ENCODE peak calls at places on chromosomes 13 and 19, in ten cellular contexts. C is heart left ventricle; Q is endothelial cell of umbilical vein; V is fibroblast of lung; U is BJ; G is suprapubic skin; K is CD8-positive, alpha-beta memory T cell; E is brain microvascular endothelial cell; A is tibial nerve; R is stomach. M is an unnamed sample. For H3K36me3, the result is how much of the 10 kb centered on the place peaks cover.

GRCh38 chr13:64154514-64154913 is 2738.9 kb upstream of the PCDH20 start:
- DNase-seq in C (no peak), Q (peak), V (peak), U (peak), G (no peak), K (no peak), E (no peak), A (no peak), R (no peak), M (no peak)

GRCh38 chr19:42497492-42498226 is 30.6 kb downstream of the CEACAM1 start:
- DNase-seq in C (no peak), Q (no peak), V (no peak), U (no peak), G (no peak), K (no peak), E (no peak), A (no peak), R (peak), M (no peak)

GRCh38 chr13:79384022-79384610 is 21.9 kb downstream of the RBM26 start:
- DNase-seq in C (no peak), Q (no peak), V (no peak), U (no peak), G (no peak), K (no peak), E (no peak), A (no peak), R (no peak), M (no peak)

GRCh38 chr19:30936276-30936675 is 413.0 kb downstream of the TSHZ3 start:
- DNase-seq in C (no peak), Q (no peak), V (no peak), U (no peak), G (no peak), K (no peak), E (no peak), A (no peak), R (no peak), M (no peak)

GRCh38 chr13:32587774-32588165 is 1.5 kb downstream of the PDS5B start:
- DNase-seq in C (no peak), Q (peak), V (peak), U (no peak), G (no peak), K (no peak), E (peak), A (no peak), R (no peak), M (no peak)

GRCh38 chr13:102830646-102831045 is 15.2 kb upstream of the ERCC5 start:
- DNase-seq in C (no peak), Q (no peak), V (no peak), U (no peak), G (no peak), K (no peak), E (no peak), A (no peak), R (peak), M (no peak)

GRCh38 chr13:98508280-98509074 is 68.4 kb downstream of the STK24 start:
- DNase-seq in C (no peak), Q (no peak), V (peak), U (no peak), G (no peak), K (no peak), E (peak), A (no peak), R (no peak), M (no peak)

GRCh38 chr19:39398297-39398864 is 7.2 kb downstream of the MED29 start:
- DNase-seq in C (peak), Q (no peak), V (peak), U (peak), G (peak), K (peak), E (peak), A (peak), R (peak), M (peak)

GRCh38 chr13:59477011-59477410 is 686.7 kb downstream of the DIAPH3 start:
- DNase-seq in C (no peak), Q (peak), V (no peak), U (no peak), G (no peak), K (no peak), E (no peak), A (no peak), R (no peak), M (no peak)

GRCh38 chr19:39563408-39563807 is 23.4 kb upstream of the EID2 start:
- DNase-seq in C (no peak), Q (no peak), V (no peak), U (no peak), G (no peak), K (no peak), E (peak), A (no peak), R (no peak), M (no peak)

GRCh38 chr13:30352121-30352520 is 44.8 kb upstream of the KATNAL1 start:
- DNase-seq in C (no peak), Q (no peak), V (no peak), U (no peak), G (no peak), K (no peak), E (no peak), A (no peak), R (no peak), M (no peak)

GRCh38 chr13:70249332-70250064 is 141.2 kb upstream of the KLHL1 start:
- DNase-seq in C (no peak), Q (peak), V (peak), U (no peak), G (no peak), K (no peak), E (peak), A (no peak), R (no peak), M (no peak)

GRCh38 chr13:60398438-60398891 is 1.4 kb downstream of the TDRD3 start:
- DNase-seq in C (no peak), Q (no peak), V (peak), U (no peak), G (no peak), K (no peak), E (no peak), A (no peak), R (no peak), M (no peak)

GRCh38 chr13:48492123-48493075 is 40.5 kb downstream of the RCBTB2 start:
- DNase-seq in C (peak), Q (peak), V (peak), U (peak), G (peak), K (peak), E (peak), A (peak), R (peak), M (peak)

GRCh38 chr19:32830231-32831014 is 39.1 kb downstream of the SLC7A9 start:
- DNase-seq in C (no peak), Q (no peak), V (peak), U (peak), G (no peak), K (no peak), E (peak), A (no peak), R (no peak), M (no peak)

GRCh38 chr19:40191836-40192646 is 815 bp downstream of the MAP3K10 start:
- DNase-seq in C (no peak), Q (peak), V (peak), U (no peak), G (peak), K (peak), E (no peak), A (no peak), R (no peak), M (peak)

GRCh38 chr13:91314888-91315287 is 32.6 kb upstream of the MIR17HG start:
- DNase-seq in C (no peak), Q (no peak), V (no peak), U (no peak), G (no peak), K (no peak), E (no peak), A (no peak), R (no peak), M (no peak)

GRCh38 chr13:20801704-20802103 is 27.9 kb upstream of the EEF1AKMT1 start:
- DNase-seq in C (no peak), Q (peak), V (no peak), U (no peak), G (no peak), K (no peak), E (no peak), A (no peak), R (no peak), M (no peak)

GRCh38 chr13:20808874-20809273 is 35.1 kb upstream of the EEF1AKMT1 start:
- DNase-seq in C (no peak), Q (no peak), V (no peak), U (no peak), G (no peak), K (no peak), E (no peak), A (no peak), R (no peak), M (no peak)

GRCh38 chr13:20798027-20798426 is 24.3 kb upstream of the EEF1AKMT1 start:
- DNase-seq in C (no peak), Q (peak), V (no peak), U (no peak), G (no peak), K (no peak), E (no peak), A (no peak), R (no peak), M (no peak)

GRCh38 chr13:20799726-20800416 is 26.1 kb upstream of the EEF1AKMT1 start:
- DNase-seq in C (no peak), Q (peak), V (peak), U (no peak), G (no peak), K (no peak), E (no peak), A (no peak), R (no peak), M (no peak)

GRCh38 chr13:20803180-20803965 is 29.6 kb upstream of the EEF1AKMT1 start:
- DNase-seq in C (no peak), Q (no peak), V (no peak), U (no peak), G (no peak), K (no peak), E (no peak), A (no peak), R (no peak), M (no peak)
- H3K36me3 ChIP-seq in C (half or more), Q (under half), V (under half), U (under half), G (under half), K (under half), E (under half), A (under half), R (under half), M (under half)

GRCh38 chr13:109787135-109787954 is 962 bp upstream of the IRS2 start:
- DNase-seq in C (no peak), Q (peak), V (no peak), U (no peak), G (peak), K (peak), E (no peak), A (no peak), R (peak), M (peak)
- H3K36me3 ChIP-seq in C (under half), Q (under half), V (under half), U (under half), G (under half), K (under half), E (under half), A (under half), R (under half), M (under half)

GRCh38 chr13:20980420-20980819 is 77.9 kb upstream of the XPO4 start:
- DNase-seq in C (no peak), Q (no peak), V (no peak), U (no peak), G (no peak), K (no peak), E (no peak), A (no peak), R (no peak), M (no peak)

GRCh38 chr13:20981370-20982095 is 79.0 kb upstream of the XPO4 start:
- DNase-seq in C (no peak), Q (no peak), V (no peak), U (no peak), G (no peak), K (no peak), E (no peak), A (no peak), R (no peak), M (no peak)

GRCh38 chr13:20977394-20977793 is 74.8 kb upstream of the XPO4 start:
- DNase-seq in C (no peak), Q (no peak), V (no peak), U (no peak), G (no peak), K (no peak), E (no peak), A (no peak), R (no peak), M (no peak)

GRCh38 chr13:20983386-20983785 is 78.0 kb downstream of the LATS2 start:
- DNase-seq in C (no peak), Q (no peak), V (no peak), U (no peak), G (no peak), K (no peak), E (no peak), A (no peak), R (no peak), M (no peak)

GRCh38 chr13:20980899-20981298 is 78.4 kb upstream of the XPO4 start:
- DNase-seq in C (no peak), Q (no peak), V (no peak), U (no peak), G (no peak), K (no peak), E (no peak), A (no peak), R (no peak), M (no peak)
- H3K36me3 ChIP-seq in C (half or more), Q (under half), V (under half), U (under half), G (half or more), K (under half), E (half or more), A (under half), R (half or more), M (under half)

DNA sequence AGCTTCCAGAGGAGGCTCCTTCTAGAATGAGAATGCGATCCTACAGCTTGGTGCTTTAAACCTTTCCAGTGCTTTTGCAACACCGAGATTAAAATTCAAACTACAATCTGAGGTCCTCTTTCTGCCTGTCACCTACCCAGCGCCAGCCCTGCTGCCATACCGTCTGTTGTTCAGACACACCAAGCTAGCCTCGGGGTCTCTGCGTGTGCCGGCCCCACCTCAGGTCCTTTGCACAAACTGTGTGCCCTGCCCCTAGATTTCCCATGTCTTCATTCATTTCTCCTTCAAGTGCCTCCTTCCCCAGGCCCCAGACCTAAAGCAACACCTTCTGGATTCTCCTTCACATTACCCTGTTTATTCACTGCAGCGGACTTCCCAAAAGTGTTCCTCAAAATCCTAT is 11.1 kb downstream of the HSH2D start:
- DNase-seq in C (no peak), Q (no peak), V (no peak), U (no peak), G (no peak), K (no peak), E (no peak), A (no peak), R (no peak), M (no peak)
- H3K36me3 ChIP-seq in C (under half), Q (under half), V (under half), U (under half), G (under half), K (under half), E (under half), A (under half), R (under half), M (under half)

GRCh38 chr19:5697890-5698634 is 8.0 kb downstream of the RPL36 start:
- DNase-seq in C (no peak), Q (no peak), V (no peak), U (no peak), G (peak), K (no peak), E (no peak), A (no peak), R (no peak), M (no peak)

GRCh38 chr19:5696196-5697021 is 6.3 kb downstream of the RPL36 start:
- DNase-seq in C (peak), Q (no peak), V (no peak), U (no peak), G (no peak), K (no peak), E (no peak), A (no peak), R (no peak), M (peak)

GRCh38 chr19:5700455-5701092 is 10.5 kb downstream of the RPL36 start:
- DNase-seq in C (no peak), Q (no peak), V (no peak), U (no peak), G (peak), K (no peak), E (no peak), A (no peak), R (no peak), M (peak)

GRCh38 chr19:5697022-5697889 is 7.2 kb downstream of the RPL36 start:
- DNase-seq in C (no peak), Q (no peak), V (no peak), U (no peak), G (no peak), K (no peak), E (no peak), A (no peak), R (no peak), M (peak)

DNA sequence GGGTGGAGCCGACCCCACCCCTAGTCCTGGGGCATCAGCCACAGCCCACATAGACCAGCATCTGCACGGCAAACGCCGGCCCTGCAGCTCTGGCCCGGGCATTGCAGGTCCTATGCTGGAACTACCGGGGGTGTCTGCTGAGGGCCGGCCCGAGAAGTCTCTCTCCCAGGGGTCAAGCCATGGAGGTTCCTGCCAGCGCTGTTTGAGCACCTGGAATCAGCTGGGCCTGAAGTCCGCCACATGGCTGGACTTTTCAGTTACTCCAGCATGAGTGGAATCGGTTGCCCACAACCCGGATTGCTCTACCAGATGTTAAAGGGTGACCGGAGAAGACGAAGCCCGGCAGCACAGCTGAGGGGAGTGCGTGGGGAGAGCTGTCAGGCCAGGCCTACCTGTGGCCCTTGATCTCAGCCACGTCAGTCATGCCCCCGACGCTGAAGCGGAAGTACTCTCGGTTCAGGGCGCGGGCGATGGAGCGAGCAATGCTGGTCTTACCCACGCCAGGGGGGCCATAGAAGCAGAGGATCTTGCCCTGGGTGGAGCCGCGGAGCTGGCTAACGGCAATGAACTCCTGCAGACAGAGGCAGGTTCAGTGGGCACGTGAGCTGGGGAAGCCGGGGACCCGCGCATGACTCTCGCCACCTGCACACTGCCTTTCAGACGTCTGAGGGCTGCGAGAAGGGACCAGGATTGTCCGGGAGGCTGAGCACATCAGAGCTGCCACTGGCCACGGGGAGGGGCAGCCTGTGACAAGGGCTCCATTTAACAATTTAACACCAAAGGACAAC is 8.7 kb downstream of the RPL36 start:
- DNase-seq in C (no peak), Q (no peak), V (no peak), U (no peak), G (no peak), K (no peak), E (no peak), A (no peak), R (no peak), M (peak)
- H3K36me3 ChIP-seq in C (half or more), Q (under half), V (under half), U (half or more), G (half or more), K (under half), E (half or more), A (under half), R (half or more), M (half or more)

DNA sequence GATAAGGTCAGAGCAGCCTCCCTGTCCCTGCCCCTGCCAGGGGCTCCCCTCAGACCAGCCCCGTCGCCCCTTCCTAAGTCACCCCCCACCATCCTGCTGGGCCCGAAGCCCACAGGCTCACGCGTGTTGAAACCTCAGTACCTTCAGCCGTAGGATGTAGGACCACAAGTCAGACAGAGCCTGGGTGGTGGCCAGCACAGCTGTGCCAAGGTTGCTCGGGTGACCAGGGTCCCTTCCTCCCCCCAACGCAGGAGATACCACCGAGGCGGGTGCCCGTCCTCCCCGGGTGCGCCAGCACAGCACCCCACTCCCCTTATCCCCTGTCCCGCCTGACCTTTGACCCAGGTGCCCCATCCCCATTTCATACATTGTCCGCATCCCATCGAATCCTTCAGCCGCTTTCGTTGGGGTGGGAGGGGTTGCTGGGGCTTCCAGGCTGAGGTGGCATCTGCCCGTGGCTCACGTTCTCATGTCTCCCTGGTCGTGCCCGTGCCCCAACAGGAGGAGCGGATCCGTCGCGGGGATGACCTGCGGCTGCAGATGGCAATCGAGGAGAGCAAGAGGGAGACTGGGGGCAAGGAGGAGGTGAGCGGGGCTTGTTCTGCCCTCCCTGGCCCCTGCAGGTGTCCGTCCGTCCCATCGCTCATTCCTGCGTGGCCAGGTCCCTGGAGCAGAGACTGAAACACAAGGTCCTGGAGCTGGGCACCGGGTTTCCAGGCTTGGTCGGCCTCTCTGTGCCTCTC is 14.5 kb downstream of the EPN1 start:
- DNase-seq in C (no peak), Q (no peak), V (no peak), U (no peak), G (peak), K (peak), E (no peak), A (no peak), R (no peak), M (peak)
- H3K36me3 ChIP-seq in C (half or more), Q (under half), V (under half), U (under half), G (half or more), K (under half), E (under half), A (under half), R (half or more), M (under half)

GRCh38 chr19:53076984-53077383 is 26.2 kb downstream of the ZNF160 start:
- DNase-seq in C (no peak), Q (peak), V (peak), U (no peak), G (no peak), K (no peak), E (peak), A (peak), R (no peak), M (peak)

GRCh38 chr19:53079313-53079924 is 23.8 kb downstream of the ZNF160 start:
- DNase-seq in C (no peak), Q (no peak), V (no peak), U (no peak), G (no peak), K (no peak), E (no peak), A (no peak), R (no peak), M (no peak)

GRCh38 chr19:53082929-53083328 is 20.3 kb downstream of the ZNF160 start:
- DNase-seq in C (no peak), Q (no peak), V (no peak), U (no peak), G (no peak), K (no peak), E (no peak), A (no peak), R (no peak), M (no peak)

DNA sequence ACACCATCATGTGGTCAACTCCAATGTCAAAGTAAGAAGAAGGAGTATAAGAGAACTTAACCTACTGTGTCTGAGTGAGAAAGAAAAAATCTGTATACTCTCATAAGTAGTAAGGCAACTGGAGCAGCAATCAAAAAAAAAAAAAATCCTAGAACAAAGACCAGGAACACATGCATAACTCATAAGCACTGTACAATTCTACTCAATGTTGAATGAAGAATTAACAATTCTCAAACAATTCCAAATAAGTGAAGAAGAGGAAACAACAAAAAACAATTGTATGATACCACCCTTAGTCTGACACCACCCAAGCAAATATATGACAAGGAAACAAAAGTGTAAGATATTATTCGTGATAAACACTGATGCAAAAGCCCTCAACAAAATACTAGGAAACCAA is 24.6 kb downstream of the ZNF160 start:
- DNase-seq in C (no peak), Q (no peak), V (no peak), U (no peak), G (no peak), K (no peak), E (no peak), A (no peak), R (no peak), M (no peak)
- H3K36me3 ChIP-seq in C (under half), Q (under half), V (under half), U (under half), G (half or more), K (under half), E (under half), A (under half), R (half or more), M (under half)